ENCODE peak calls at places on chromosomes 2 and 18, in five cellular contexts. M is right lobe of liver, Q is GM23338, A is lower lobe of right lung, J is AG10803. Z is an unnamed sample.

GRCh38 chr2:119246884-119247843 is 23.5 kb downstream of the STEAP3 start:
- DNase-seq in M (peak), Q (no peak), A (peak), J (no peak), Z (no peak)

GRCh38 chr2:52222128-52222527 is 1190.2 kb upstream of the NRXN1 start:
- DNase-seq in M (no peak), Q (no peak), A (no peak), J (no peak), Z (no peak)

GRCh38 chr2:204407209-204408070 is 137.8 kb upstream of the PARD3B start:
- DNase-seq in M (peak), Q (no peak), A (no peak), J (no peak), Z (peak)

GRCh38 chr2:199747427-199747826 is 103.6 kb downstream of the FTCDNL1 start:
- DNase-seq in M (no peak), Q (no peak), A (no peak), J (no peak), Z (no peak)

GRCh38 chr2:183455056-183455455 is 330.8 kb downstream of the NUP35 start:
- DNase-seq in M (no peak), Q (no peak), A (no peak), J (no peak), Z (no peak)

GRCh38 chr2:102553601-102554000 is 65.8 kb upstream of the SLC9A2 start:
- DNase-seq in M (no peak), Q (no peak), A (no peak), J (no peak), Z (no peak)

GRCh38 chr2:96977631-96978195 is 8.7 kb downstream of the FAM178B start:
- DNase-seq in M (no peak), Q (peak), A (no peak), J (peak), Z (no peak)

GRCh38 chr18:57959278-57959677 is 84.7 kb upstream of the NEDD4L start:
- DNase-seq in M (peak), Q (peak), A (peak), J (peak), Z (peak)

GRCh38 chr18:4765401-4765800 is 310.3 kb upstream of the DLGAP1 start:
- DNase-seq in M (no peak), Q (peak), A (no peak), J (no peak), Z (no peak)

GRCh38 chr18:34999734-35000397 is 41.3 kb upstream of the MAPRE2 start:
- DNase-seq in M (no peak), Q (peak), A (no peak), J (no peak), Z (no peak)

GRCh38 chr2:10519067-10519740 is 71.1 kb upstream of the ODC1 start:
- DNase-seq in M (no peak), Q (no peak), A (no peak), J (no peak), Z (no peak)

GRCh38 chr2:239162141-239162821 is 238.5 kb downstream of the HDAC4 start:
- DNase-seq in M (peak), Q (no peak), A (peak), J (no peak), Z (no peak)

GRCh38 chr2:133271105-133271504 is 297.2 kb downstream of the NCKAP5 start:
- DNase-seq in M (no peak), Q (no peak), A (no peak), J (no peak), Z (no peak)

GRCh38 chr2:429142-429541 is 141.3 kb upstream of the ALKAL2 start:
- DNase-seq in M (no peak), Q (no peak), A (no peak), J (no peak), Z (no peak)

GRCh38 chr2:27710640-27711430 is 47.1 kb downstream of the SLC4A1AP start:
- DNase-seq in M (no peak), Q (no peak), A (no peak), J (no peak), Z (no peak)

GRCh38 chr2:73895473-73895872 is 2.7 kb downstream of the ACTG2 start:
- DNase-seq in M (no peak), Q (no peak), A (no peak), J (no peak), Z (no peak)

GRCh38 chr2:190791347-190791982 is 89.2 kb upstream of the GLS start:
- DNase-seq in M (no peak), Q (no peak), A (no peak), J (peak), Z (peak)

DNA sequence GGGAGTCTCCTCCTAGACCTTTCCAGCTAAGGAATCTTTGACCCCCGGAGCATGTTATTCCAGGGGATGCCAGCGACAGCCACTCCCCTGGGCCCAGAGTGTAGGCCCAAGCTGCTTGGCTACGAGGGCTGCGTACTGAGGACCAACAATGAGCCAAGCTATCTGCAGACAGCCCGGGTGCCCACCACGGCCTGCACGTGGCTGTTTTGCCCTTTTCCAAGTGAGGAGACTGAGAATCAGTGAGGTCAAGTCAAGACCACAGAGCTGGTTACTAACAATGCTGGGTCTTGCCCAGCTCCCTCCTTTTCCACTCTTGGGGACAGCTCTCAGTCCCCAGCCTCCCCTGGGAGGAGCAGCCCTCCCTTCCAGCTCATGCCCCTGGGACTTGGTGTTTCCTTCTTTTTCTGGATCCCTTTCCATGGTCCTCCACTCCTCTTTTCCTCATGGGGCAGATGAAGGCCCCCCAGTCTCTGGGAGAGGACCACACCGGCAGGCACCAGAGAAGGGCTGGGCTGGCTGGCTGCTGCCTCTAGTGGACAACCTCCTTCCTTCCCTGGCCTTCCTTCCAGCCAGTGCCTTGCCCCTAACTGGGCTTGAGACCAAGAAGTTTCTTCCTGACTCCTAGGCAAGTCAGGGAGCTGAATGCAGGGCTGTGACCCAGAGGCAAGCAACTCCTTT is 550 bp upstream of the MALL start:
- DNase-seq in M (no peak), Q (peak), A (peak), J (peak), Z (no peak)
- TF ChIP-seq CTCF in M (peak), Q (peak), A (peak), J (peak), Z (peak)

DNA sequence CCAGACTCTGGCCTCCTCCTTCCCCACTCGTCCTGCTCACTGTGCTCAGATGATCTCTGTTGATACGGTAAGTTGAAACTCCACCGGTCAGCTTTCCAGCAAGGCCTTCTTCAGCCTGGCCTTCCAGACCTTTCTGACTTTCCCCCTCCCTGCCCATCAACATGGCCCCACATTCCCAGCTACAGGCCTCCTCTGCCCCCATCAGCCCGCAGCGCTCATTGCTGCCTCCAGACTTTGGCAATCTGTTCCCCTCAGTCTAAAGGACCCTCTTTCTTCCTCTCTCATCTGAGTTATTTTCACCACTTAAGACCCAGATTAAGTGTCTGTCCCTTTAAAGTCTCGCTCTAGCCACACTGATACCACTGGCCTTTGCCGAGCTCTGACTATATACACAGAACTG is 10.6 kb downstream of the LOXHD1 start:
- DNase-seq in M (no peak), Q (no peak), A (no peak), J (no peak), Z (no peak)
- TF ChIP-seq CTCF in M (no peak), Q (peak), A (no peak), J (no peak), Z (no peak)

DNA sequence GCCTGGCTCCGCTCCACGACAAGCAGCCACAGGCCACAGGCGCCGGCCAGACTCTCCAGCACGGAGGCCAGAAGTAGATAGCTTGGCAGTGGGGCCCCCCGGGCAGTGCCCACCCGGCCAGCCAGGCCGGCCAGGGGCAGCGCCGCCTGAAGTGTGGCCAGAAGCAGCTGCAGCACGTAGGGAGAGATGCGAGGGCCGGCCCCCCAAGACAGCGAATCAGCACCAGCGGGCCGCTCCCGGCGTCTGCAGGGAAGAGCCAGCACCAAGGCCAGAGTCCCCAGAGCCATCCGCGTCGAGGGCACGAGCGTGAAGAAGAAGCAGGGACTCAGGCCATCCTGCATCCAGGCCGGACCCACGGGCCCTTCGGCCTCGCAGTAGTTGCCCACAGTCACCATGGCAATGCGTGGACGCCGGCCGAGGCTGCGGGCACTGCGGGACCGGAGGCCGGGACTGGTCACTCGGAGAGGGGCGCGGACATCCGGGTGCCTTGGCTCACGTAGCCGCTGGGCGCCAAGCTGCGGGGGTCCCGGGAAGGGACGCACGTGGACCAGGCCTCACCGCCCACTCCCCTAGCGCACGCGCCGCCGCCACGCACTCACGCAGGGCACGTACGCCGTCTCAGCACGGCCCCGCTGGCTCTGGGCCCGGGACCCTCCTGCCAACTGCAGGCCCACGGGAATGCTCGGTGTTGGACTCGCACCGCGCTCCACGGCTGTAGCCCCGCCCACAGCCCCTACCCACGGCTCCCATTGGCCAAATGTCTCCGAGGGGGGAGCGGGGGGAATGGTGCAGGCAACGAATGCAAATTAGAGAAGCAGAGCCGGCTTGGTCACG is at the start of gene ABCB6:
- DNase-seq in M (peak), Q (peak), A (peak), J (peak), Z (peak)
- TF ChIP-seq CTCF in M (no peak), Q (no peak), A (no peak), J (no peak), Z (no peak)

GRCh38 chr2:225779829-225780228 is 380.3 kb downstream of the NYAP2 start:
- DNase-seq in M (no peak), Q (no peak), A (no peak), J (peak), Z (no peak)
- TF ChIP-seq CTCF in M (no peak), Q (no peak), A (no peak), J (no peak), Z (no peak)

DNA sequence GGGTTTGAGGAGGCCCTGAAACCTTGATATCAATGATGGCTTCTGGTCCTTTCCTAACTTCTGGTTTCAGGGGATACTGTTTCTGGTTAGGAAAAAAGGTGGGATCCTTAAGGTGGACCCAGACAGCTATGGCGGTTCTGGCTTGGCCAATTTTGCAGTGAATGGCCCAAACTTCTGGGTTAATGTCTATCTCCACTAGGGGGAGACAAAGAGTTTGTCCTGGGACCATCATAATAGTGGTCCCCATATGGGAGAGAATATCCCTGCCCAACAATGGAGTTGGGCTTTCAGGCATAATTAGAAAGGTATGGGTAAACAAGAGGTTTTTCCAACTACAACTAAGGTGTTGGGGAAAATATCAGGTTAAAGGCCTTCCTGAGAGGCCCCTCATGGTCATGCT is 273.5 kb downstream of the CALCRL start:
- DNase-seq in M (no peak), Q (peak), A (no peak), J (no peak), Z (no peak)
- TF ChIP-seq CTCF in M (no peak), Q (peak), A (no peak), J (peak), Z (peak)

GRCh38 chr2:179261161-179261825 is 3.3 kb downstream of the SESTD1 start:
- DNase-seq in M (no peak), Q (no peak), A (no peak), J (no peak), Z (no peak)
- TF ChIP-seq CTCF in M (no peak), Q (no peak), A (no peak), J (peak), Z (no peak)

GRCh38 chr18:26804474-26804873 is 61.0 kb downstream of the AQP4 start:
- DNase-seq in M (no peak), Q (peak), A (no peak), J (no peak), Z (no peak)
- TF ChIP-seq CTCF in M (no peak), Q (peak), A (peak), J (no peak), Z (no peak)